ENCODE peak calls at places on chromosomes 4 and X, in four cellular contexts. Q is stimulated activated CD4-positive, alpha-beta T cell treated with anti-CD3 and anti-CD28 coated beads, Interleukin-4, amount 100 ng/mL, for 24 hours; P is dermis blood vessel endothelial cell; I is cardiac muscle cell. Y is an unnamed sample.

GRCh38 chrX:149541521-149542047 is 772 bp downstream of the EOLA1 start:
- DNase-seq in Q (no peak), P (peak), I (no peak), Y (no peak)

GRCh38 chr4:148056879-148057278 is 325.0 kb downstream of the ARHGAP10 start:
- DNase-seq in P (peak), Q (peak), I (no peak), Y (no peak)

GRCh38 chr4:95547708-95548471 is 883 bp downstream of the UNC5C start:
- DNase-seq in Q (no peak), I (peak), P (peak), Y (peak)

GRCh38 chr4:126593626-126594025 is 1039.1 kb upstream of the INTU start:
- DNase-seq in Q (no peak), I (no peak), P (no peak), Y (no peak)

GRCh38 chr4:121551881-121552280 is 144.9 kb downstream of the ANXA5 start:
- DNase-seq in I (no peak), P (peak), Q (no peak), Y (no peak)

GRCh38 chr4:82789377-82789776 is 9.2 kb downstream of the SCD5 start:
- DNase-seq in P (no peak), I (no peak), Q (no peak), Y (no peak)

GRCh38 chr4:5066101-5066500 is 14.8 kb downstream of the STK32B start:
- DNase-seq in I (no peak), Q (no peak), P (no peak), Y (no peak)

GRCh38 chr4:20192754-20193521 is 58.8 kb upstream of the SLIT2 start:
- DNase-seq in I (no peak), Q (no peak), P (peak), Y (no peak)

GRCh38 chr4:172900880-172901279 is 267.7 kb upstream of the GALNT7 start:
- DNase-seq in I (no peak), P (no peak), Q (no peak), Y (no peak)

GRCh38 chrX:45479835-45480422 is 279.3 kb upstream of the DIPK2B start:
- DNase-seq in I (no peak), Q (no peak), P (peak), Y (no peak)

GRCh38 chr4:8912089-8912455 is 40.4 kb upstream of the HMX1 start:
- DNase-seq in P (no peak), Q (peak), I (no peak), Y (no peak)

GRCh38 chr4:181528570-181529184 is 714.5 kb upstream of the TENM3 start:
- DNase-seq in P (peak), Q (no peak), I (peak), Y (peak)

Y was measured in retina.